ENCODE peak calls at places on chromosomes 4 and X, in seven cellular contexts. One of them, this sample, is unnamed.

GRCh38 chrX:136047969-136048368 is 62.7 kb downstream of the SLC9A6 start:
- DNase-seq in fibroblast of gingiva: peak
- DNase-seq in GM10248: no peak
- DNase-seq in omental fat pad: no peak
- DNase-seq in pancreas: no peak
- DNase-seq in germinal center: no peak
- DNase-seq in HL-60: no peak
- DNase-seq in this sample: no peak

GRCh38 chrX:11188664-11189063 is 77.5 kb downstream of the HCCS start:
- DNase-seq in pancreas: no peak
- DNase-seq in germinal center: no peak
- DNase-seq in fibroblast of gingiva: no peak
- DNase-seq in HL-60: no peak
- DNase-seq in omental fat pad: no peak
- DNase-seq in GM10248: no peak
- DNase-seq in this sample: no peak

GRCh38 chr4:46432923-46433322 is 43.0 kb upstream of the GABRA2 start:
- DNase-seq in pancreas: no peak
- DNase-seq in germinal center: no peak
- DNase-seq in fibroblast of gingiva: peak
- DNase-seq in HL-60: no peak
- DNase-seq in GM10248: no peak
- DNase-seq in omental fat pad: no peak
- DNase-seq in this sample: no peak

GRCh38 chr4:37441231-37442061 is 196.9 kb downstream of the NWD2 start:
- DNase-seq in GM10248: no peak
- DNase-seq in pancreas: no peak
- DNase-seq in HL-60: no peak
- DNase-seq in fibroblast of gingiva: no peak
- DNase-seq in omental fat pad: no peak
- DNase-seq in germinal center: no peak
- DNase-seq in this sample: no peak

GRCh38 chr4:175346381-175346780 is 428.2 kb downstream of the ADAM29 start:
- DNase-seq in GM10248: no peak
- DNase-seq in pancreas: no peak
- DNase-seq in germinal center: no peak
- DNase-seq in omental fat pad: no peak
- DNase-seq in fibroblast of gingiva: peak
- DNase-seq in HL-60: no peak
- DNase-seq in this sample: no peak

GRCh38 chr4:188295899-188296298 is 156.7 kb downstream of the TRIML1 start:
- DNase-seq in omental fat pad: no peak
- DNase-seq in fibroblast of gingiva: peak
- DNase-seq in germinal center: no peak
- DNase-seq in pancreas: no peak
- DNase-seq in HL-60: no peak
- DNase-seq in GM10248: no peak
- DNase-seq in this sample: no peak

GRCh38 chr4:2361366-2362285 is 56.8 kb downstream of the ZFYVE28 start:
- DNase-seq in germinal center: no peak
- DNase-seq in pancreas: no peak
- DNase-seq in GM10248: no peak
- DNase-seq in HL-60: no peak
- DNase-seq in omental fat pad: no peak
- DNase-seq in fibroblast of gingiva: no peak
- DNase-seq in this sample: peak

GRCh38 chrX:68947882-68948605 is 119.2 kb downstream of the EFNB1 start:
- DNase-seq in pancreas: no peak
- DNase-seq in GM10248: peak
- DNase-seq in HL-60: no peak
- DNase-seq in omental fat pad: no peak
- DNase-seq in fibroblast of gingiva: peak
- DNase-seq in germinal center: no peak
- DNase-seq in this sample: no peak

GRCh38 chrX:20029728-20030127 is 38.9 kb upstream of the BCLAF3 start:
- DNase-seq in GM10248: no peak
- DNase-seq in germinal center: no peak
- DNase-seq in pancreas: peak
- DNase-seq in fibroblast of gingiva: no peak
- DNase-seq in HL-60: no peak
- DNase-seq in omental fat pad: no peak
- DNase-seq in this sample: no peak

GRCh38 chrX:114049063-114049462 is 534.8 kb upstream of the HTR2C start:
- DNase-seq in GM10248: no peak
- DNase-seq in fibroblast of gingiva: no peak
- DNase-seq in omental fat pad: no peak
- DNase-seq in pancreas: no peak
- DNase-seq in germinal center: no peak
- DNase-seq in HL-60: no peak
- DNase-seq in this sample: no peak

GRCh38 chr4:73945140-73945539 is 36.7 kb downstream of the PF4 start:
- DNase-seq in germinal center: no peak
- DNase-seq in fibroblast of gingiva: no peak
- DNase-seq in omental fat pad: no peak
- DNase-seq in pancreas: no peak
- DNase-seq in GM10248: no peak
- DNase-seq in HL-60: no peak
- DNase-seq in this sample: no peak

GRCh38 chr4:12875640-12876243 is 608.4 kb downstream of the RAB28 start:
- DNase-seq in fibroblast of gingiva: no peak
- DNase-seq in germinal center: no peak
- DNase-seq in omental fat pad: no peak
- DNase-seq in GM10248: no peak
- DNase-seq in HL-60: no peak
- DNase-seq in pancreas: peak
- DNase-seq in this sample: no peak

GRCh38 chr4:98555798-98556445 is 102.5 kb downstream of the TSPAN5 start:
- DNase-seq in fibroblast of gingiva: no peak
- DNase-seq in omental fat pad: no peak
- DNase-seq in GM10248: no peak
- DNase-seq in HL-60: no peak
- DNase-seq in germinal center: no peak
- DNase-seq in pancreas: no peak
- DNase-seq in this sample: no peak

GRCh38 chr4:168028970-168029610 is 63.2 kb upstream of the ANXA10 start:
- DNase-seq in GM10248: no peak
- DNase-seq in fibroblast of gingiva: no peak
- DNase-seq in germinal center: no peak
- DNase-seq in HL-60: no peak
- DNase-seq in omental fat pad: no peak
- DNase-seq in pancreas: no peak
- DNase-seq in this sample: no peak

GRCh38 chr4:147571021-147571770 is 46.0 kb upstream of the TMEM184C start:
- DNase-seq in germinal center: no peak
- DNase-seq in HL-60: no peak
- DNase-seq in fibroblast of gingiva: no peak
- DNase-seq in omental fat pad: no peak
- DNase-seq in GM10248: no peak
- DNase-seq in pancreas: no peak
- DNase-seq in this sample: no peak

GRCh38 chr4:123699823-123700822 is 303.5 kb downstream of the SPRY1 start:
- DNase-seq in germinal center: no peak
- DNase-seq in GM10248: no peak
- DNase-seq in pancreas: no peak
- DNase-seq in fibroblast of gingiva: peak
- DNase-seq in HL-60: no peak
- DNase-seq in omental fat pad: no peak
- DNase-seq in this sample: peak

GRCh38 chr4:119570401-119570800 is 58.2 kb downstream of the PDE5A start:
- DNase-seq in GM10248: no peak
- DNase-seq in omental fat pad: no peak
- DNase-seq in pancreas: no peak
- DNase-seq in germinal center: no peak
- DNase-seq in HL-60: no peak
- DNase-seq in fibroblast of gingiva: peak
- DNase-seq in this sample: no peak

GRCh38 chrX:53440631-53441517 is 6.7 kb upstream of the HSD17B10 start:
- DNase-seq in pancreas: peak
- DNase-seq in germinal center: no peak
- DNase-seq in omental fat pad: peak
- DNase-seq in HL-60: peak
- DNase-seq in fibroblast of gingiva: peak
- DNase-seq in GM10248: no peak
- DNase-seq in this sample: peak

GRCh38 chrX:27444093-27444908 is 18.8 kb downstream of the PPP4R3C start:
- DNase-seq in GM10248: no peak
- DNase-seq in omental fat pad: no peak
- DNase-seq in fibroblast of gingiva: no peak
- DNase-seq in pancreas: no peak
- DNase-seq in HL-60: no peak
- DNase-seq in germinal center: no peak
- DNase-seq in this sample: no peak

GRCh38 chr4:136651932-136652331 is 880.4 kb downstream of the PCDH18 start:
- DNase-seq in pancreas: no peak
- DNase-seq in GM10248: no peak
- DNase-seq in omental fat pad: no peak
- DNase-seq in fibroblast of gingiva: no peak
- DNase-seq in HL-60: no peak
- DNase-seq in germinal center: no peak
- DNase-seq in this sample: no peak

GRCh38 chr4:67122029-67122428 is 423.3 kb downstream of the CENPC start:
- DNase-seq in germinal center: no peak
- DNase-seq in pancreas: no peak
- DNase-seq in GM10248: no peak
- DNase-seq in HL-60: no peak
- DNase-seq in omental fat pad: no peak
- DNase-seq in fibroblast of gingiva: no peak
- DNase-seq in this sample: no peak

GRCh38 chrX:120726294-120726693 is 96.4 kb upstream of the C1GALT1C1 start:
- DNase-seq in omental fat pad: no peak
- DNase-seq in GM10248: peak
- DNase-seq in HL-60: no peak
- DNase-seq in germinal center: peak
- DNase-seq in pancreas: no peak
- DNase-seq in fibroblast of gingiva: no peak
- DNase-seq in this sample: no peak

GRCh38 chrX:48496660-48497059 is 12.1 kb upstream of the PORCN start:
- DNase-seq in HL-60: no peak
- DNase-seq in fibroblast of gingiva: no peak
- DNase-seq in pancreas: no peak
- DNase-seq in germinal center: no peak
- DNase-seq in GM10248: no peak
- DNase-seq in omental fat pad: no peak
- DNase-seq in this sample: no peak

GRCh38 chrX:40140706-40141499 is 43.1 kb upstream of the BCOR start:
- DNase-seq in germinal center: no peak
- DNase-seq in fibroblast of gingiva: peak
- DNase-seq in pancreas: peak
- DNase-seq in HL-60: no peak
- DNase-seq in GM10248: no peak
- DNase-seq in omental fat pad: no peak
- DNase-seq in this sample: no peak

GRCh38 chr4:78310056-78310731 is 241.4 kb upstream of the ANXA3 start:
- DNase-seq in germinal center: no peak
- DNase-seq in HL-60: no peak
- DNase-seq in pancreas: no peak
- DNase-seq in omental fat pad: peak
- DNase-seq in fibroblast of gingiva: peak
- DNase-seq in GM10248: no peak
- DNase-seq in this sample: no peak

GRCh38 chr4:122798101-122798500 is 28.5 kb upstream of the FGF2 start:
- DNase-seq in GM10248: no peak
- DNase-seq in HL-60: no peak
- DNase-seq in germinal center: no peak
- DNase-seq in omental fat pad: no peak
- DNase-seq in pancreas: no peak
- DNase-seq in fibroblast of gingiva: peak
- DNase-seq in this sample: peak

GRCh38 chr4:79697444-79697843 is 289.4 kb upstream of the GK2 start:
- DNase-seq in pancreas: no peak
- DNase-seq in fibroblast of gingiva: no peak
- DNase-seq in HL-60: no peak
- DNase-seq in omental fat pad: no peak
- DNase-seq in GM10248: no peak
- DNase-seq in germinal center: no peak
- DNase-seq in this sample: no peak

GRCh38 chrX:134406230-134406794 is 53.7 kb upstream of the HPRT1 start:
- DNase-seq in HL-60: no peak
- DNase-seq in fibroblast of gingiva: no peak
- DNase-seq in germinal center: no peak
- DNase-seq in pancreas: no peak
- DNase-seq in GM10248: no peak
- DNase-seq in omental fat pad: no peak
- DNase-seq in this sample: no peak

GRCh38 chrX:119234931-119235555 is 1.0 kb upstream of the PGRMC1 start:
- DNase-seq in pancreas: no peak
- DNase-seq in germinal center: no peak
- DNase-seq in HL-60: no peak
- DNase-seq in fibroblast of gingiva: peak
- DNase-seq in GM10248: no peak
- DNase-seq in omental fat pad: no peak
- DNase-seq in this sample: no peak